ENCODE peak calls at places on chromosomes 16 and 17, in nine cellular contexts. O is hepatocyte; C is HL-60; R is tibial nerve; L is neural progenitor cell; Q is GM23248; P is fibroblast of lung; Y is CD4-positive, CD25-positive, alpha-beta regulatory T cell; G is left ventricle myocardium inferior. M is an unnamed sample. For H3K27me3, the result is how much of the 10 kb centered on the place peaks cover.

GRCh38 chr16:48524348-48525200 is 85.4 kb downstream of the N4BP1 start:
- DNase-seq in O (peak), C (no peak), R (no peak), L (no peak), Q (peak), P (no peak), Y (no peak), G (no peak), M (no peak)

GRCh38 chr17:8300629-8301242 is 5.5 kb upstream of the SLC25A35 start:
- DNase-seq in O (peak), C (no peak), R (no peak), L (peak), Q (peak), P (peak), Y (peak), G (peak), M (peak)

GRCh38 chr17:2068589-2069051 is 13.7 kb downstream of the HIC1 start:
- DNase-seq in O (peak), C (no peak), R (no peak), L (no peak), Q (peak), P (no peak), Y (no peak), G (no peak), M (no peak)

GRCh38 chr16:49460786-49461470 is 87.3 kb downstream of the C16orf78 start:
- DNase-seq in O (no peak), C (no peak), R (no peak), L (no peak), Q (no peak), P (no peak), Y (no peak), G (no peak), M (no peak)

GRCh38 chr17:40075216-40076100 is 12.7 kb downstream of the THRA start:
- DNase-seq in O (peak), C (peak), R (peak), L (peak), Q (peak), P (peak), Y (peak), G (peak), M (peak)

GRCh38 chr17:63859257-63859656 is 14.2 kb downstream of the CSH2 start:
- DNase-seq in O (no peak), C (no peak), R (no peak), L (no peak), Q (no peak), P (no peak), Y (no peak), G (no peak), M (no peak)

GRCh38 chr17:57370051-57370581 is 113.8 kb downstream of the MSI2 start:
- DNase-seq in O (peak), C (no peak), R (no peak), L (peak), Q (peak), P (peak), Y (no peak), G (no peak), M (no peak)

GRCh38 chr17:65583921-65584603 is 22.6 kb upstream of the AXIN2 start:
- DNase-seq in O (no peak), C (no peak), R (no peak), L (no peak), Q (no peak), P (no peak), Y (no peak), G (peak), M (no peak)

GRCh38 chr17:39152134-39152884 is 872 bp upstream of the PLXDC1 start:
- DNase-seq in O (peak), C (no peak), R (no peak), L (peak), Q (no peak), P (no peak), Y (no peak), G (peak), M (peak)

GRCh38 chr17:56903560-56903959 is 10.3 kb downstream of the TRIM25 start:
- DNase-seq in O (no peak), C (no peak), R (no peak), L (no peak), Q (no peak), P (no peak), Y (no peak), G (no peak), M (no peak)

GRCh38 chr17:56812971-56813388 is 20.7 kb downstream of the C17orf67 start:
- DNase-seq in O (no peak), C (no peak), R (no peak), L (no peak), Q (no peak), P (no peak), Y (no peak), G (no peak), M (no peak)

GRCh38 chr17:10779607-10780006 is 24.3 kb downstream of the TMEM238L start:
- DNase-seq in O (no peak), C (no peak), R (no peak), L (no peak), Q (no peak), P (no peak), Y (no peak), G (no peak), M (no peak)

GRCh38 chr17:29048440-29049360 is 5.8 kb downstream of the PIPOX start:
- DNase-seq in O (peak), C (no peak), R (no peak), L (peak), Q (peak), P (no peak), Y (no peak), G (no peak), M (no peak)

GRCh38 chr16:48013476-48013875 is 142.3 kb downstream of the ABCC12 start:
- DNase-seq in O (no peak), C (no peak), R (no peak), L (no peak), Q (no peak), P (no peak), Y (no peak), G (no peak), M (no peak)

GRCh38 chr17:10516065-10516464 is 2.3 kb downstream of the MYH1 start:
- DNase-seq in O (no peak), C (no peak), R (no peak), L (no peak), Q (no peak), P (no peak), Y (no peak), G (no peak), M (no peak)

GRCh38 chr17:64455993-64456885 is 7.3 kb downstream of the MILR1 start:
- DNase-seq in O (no peak), C (peak), R (no peak), L (no peak), Q (no peak), P (no peak), Y (no peak), G (no peak), M (peak)

GRCh38 chr16:9316615-9317014 is 225.2 kb downstream of the HAPSTR1 start:
- DNase-seq in O (peak), C (no peak), R (no peak), L (no peak), Q (no peak), P (no peak), Y (no peak), G (no peak), M (no peak)

GRCh38 chr16:84362410-84362809 is 5.9 kb upstream of the ATP2C2 start:
- DNase-seq in O (no peak), C (no peak), R (no peak), L (peak), Q (no peak), P (no peak), Y (no peak), G (no peak), M (no peak)

GRCh38 chr16:72679856-72680255 is 368.1 kb downstream of the ZFHX3 start:
- DNase-seq in O (no peak), C (no peak), R (no peak), L (no peak), Q (no peak), P (no peak), Y (no peak), G (no peak), M (no peak)

GRCh38 chr16:58098207-58099096 is 30.7 kb downstream of the CFAP20 start:
- DNase-seq in O (peak), C (no peak), R (no peak), L (no peak), Q (peak), P (no peak), Y (no peak), G (no peak), M (no peak)

GRCh38 chr16:72637306-72637705 is 410.6 kb downstream of the ZFHX3 start:
- DNase-seq in O (peak), C (no peak), R (no peak), L (no peak), Q (peak), P (peak), Y (no peak), G (no peak), M (no peak)

GRCh38 chr17:66644311-66644710 is 190.6 kb upstream of the CACNG5 start:
- DNase-seq in O (no peak), C (no peak), R (no peak), L (no peak), Q (no peak), P (no peak), Y (no peak), G (no peak), M (no peak)

GRCh38 chr16:31876955-31877828 is 3.6 kb downstream of the ZNF267 start:
- DNase-seq in O (peak), C (no peak), R (no peak), L (no peak), Q (peak), P (peak), Y (peak), G (no peak), M (peak)

GRCh38 chr17:73643012-73643845 is 1.0 kb downstream of the SDK2 start:
- DNase-seq in O (peak), C (no peak), R (no peak), L (peak), Q (peak), P (no peak), Y (no peak), G (peak), M (peak)

GRCh38 chr17:67633751-67634191 is 84.0 kb upstream of the NOL11 start:
- DNase-seq in O (no peak), C (no peak), R (no peak), L (no peak), Q (no peak), P (peak), Y (no peak), G (peak), M (no peak)

GRCh38 chr17:5509482-5509881 is 23.1 kb downstream of the MIS12 start:
- DNase-seq in O (no peak), C (no peak), R (no peak), L (no peak), Q (peak), P (peak), Y (no peak), G (no peak), M (no peak)
- H3K4me3 ChIP-seq in O (no peak), C (no peak), R (no peak), L (no peak), Q (no peak), P (no peak), Y (no peak), G (no peak), M (no peak)

GRCh38 chr17:12664894-12665262 is 812 bp upstream of the MYOCD start:
- DNase-seq in O (no peak), C (no peak), R (no peak), L (peak), Q (peak), P (no peak), Y (no peak), G (no peak), M (no peak)
- H3K27me3 ChIP-seq in O (under half), C (under half), R (under half), L (under half), Q (under half), P (under half), Y (under half), G (under half), M (under half)

GRCh38 chr17:58789160-58789559 is 33.5 kb downstream of the PPM1E start:
- DNase-seq in O (no peak), C (no peak), R (no peak), L (no peak), Q (no peak), P (no peak), Y (no peak), G (no peak), M (no peak)
- H3K4me3 ChIP-seq in O (no peak), C (no peak), R (no peak), L (no peak), Q (no peak), P (no peak), Y (no peak), G (no peak), M (no peak)

DNA sequence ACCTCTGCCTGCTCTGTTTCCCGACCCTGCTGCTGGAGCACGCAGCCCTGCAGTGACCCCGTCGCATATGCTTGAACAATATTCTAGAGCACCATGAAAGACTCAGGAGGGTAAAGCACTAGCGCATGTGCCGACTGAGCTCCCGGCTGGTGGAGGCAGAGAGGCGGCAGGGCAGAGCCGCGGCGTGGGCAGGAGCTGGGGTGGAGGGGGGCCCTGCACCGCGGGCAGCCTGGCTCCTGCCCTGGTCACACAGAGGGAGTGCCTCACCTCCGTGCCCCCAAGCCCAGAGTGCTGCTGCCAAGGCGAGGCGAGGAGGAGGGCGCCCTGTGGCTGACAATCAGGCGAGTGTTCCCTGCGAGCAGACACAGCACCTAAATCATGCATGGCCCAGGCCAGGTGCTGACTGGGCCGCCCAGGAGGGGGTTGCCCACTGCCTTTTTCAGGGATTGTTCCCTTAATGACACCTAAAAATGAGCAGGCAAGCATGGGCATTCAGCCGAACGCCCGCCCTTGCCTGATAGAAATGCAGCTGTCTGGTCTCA is 105.8 kb upstream of the TNRC6C start:
- DNase-seq in O (no peak), C (no peak), R (no peak), L (no peak), Q (no peak), P (no peak), Y (no peak), G (peak), M (no peak)
- H3K27me3 ChIP-seq in O (under half), C (under half), R (under half), L (under half), Q (under half), P (under half), Y (under half), G (under half), M (under half)

GRCh38 chr16:89319628-89319882 is 102.1 kb downstream of the ZNF778 start:
- DNase-seq in O (no peak), C (no peak), R (no peak), L (no peak), Q (no peak), P (no peak), Y (no peak), G (no peak), M (no peak)
- H3K4me3 ChIP-seq in O (no peak), C (no peak), R (no peak), L (no peak), Q (peak), P (peak), Y (no peak), G (peak), M (no peak)

DNA sequence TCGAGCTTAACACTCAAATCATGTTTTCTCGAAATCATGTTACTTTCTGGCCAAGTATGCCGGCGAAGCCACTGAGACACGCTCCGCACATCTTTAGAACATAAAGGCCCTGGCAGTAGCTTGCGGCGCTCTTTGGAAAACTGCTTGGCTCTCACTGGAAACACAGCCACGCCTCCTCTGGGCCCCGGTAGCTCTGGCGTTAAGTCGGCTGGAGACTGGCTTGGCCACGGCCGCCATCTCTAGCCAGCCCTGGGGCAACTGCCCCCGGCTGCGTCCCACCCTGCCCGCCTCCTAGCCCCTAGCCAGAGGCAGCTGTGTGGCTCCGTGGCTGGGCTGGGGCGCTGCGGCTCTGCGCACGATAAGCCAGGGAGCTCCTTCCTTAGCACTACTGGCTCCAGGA is 9.2 kb upstream of the BAIAP2 start:
- DNase-seq in O (no peak), C (no peak), R (no peak), L (no peak), Q (peak), P (no peak), Y (no peak), G (no peak), M (no peak)
- H3K27me3 ChIP-seq in O (under half), C (under half), R (under half), L (under half), Q (under half), P (under half), Y (under half), G (under half), M (under half)

GRCh38 chr17:54530398-54530797 is 370.3 kb upstream of the TOM1L1 start:
- DNase-seq in O (no peak), C (no peak), R (no peak), L (no peak), Q (no peak), P (no peak), Y (no peak), G (no peak), M (no peak)
- H3K4me3 ChIP-seq in O (no peak), C (no peak), R (no peak), L (no peak), Q (no peak), P (no peak), Y (no peak), G (no peak), M (no peak)

GRCh38 chr17:44314031-44314430 is 5.6 kb downstream of the RUNDC3A start:
- DNase-seq in O (no peak), C (no peak), R (no peak), L (no peak), Q (no peak), P (no peak), Y (no peak), G (no peak), M (no peak)

GRCh38 chr17:44317545-44317944 is 7.1 kb downstream of the SLC25A39 start:
- DNase-seq in O (no peak), C (no peak), R (no peak), L (no peak), Q (no peak), P (no peak), Y (no peak), G (no peak), M (no peak)

GRCh38 chr17:44315760-44316731 is 7.6 kb downstream of the RUNDC3A start:
- DNase-seq in O (no peak), C (no peak), R (no peak), L (peak), Q (no peak), P (no peak), Y (no peak), G (no peak), M (no peak)

GRCh38 chr17:44314524-44314868 is 6.1 kb downstream of the RUNDC3A start:
- DNase-seq in O (no peak), C (no peak), R (no peak), L (no peak), Q (no peak), P (no peak), Y (no peak), G (no peak), M (no peak)

DNA sequence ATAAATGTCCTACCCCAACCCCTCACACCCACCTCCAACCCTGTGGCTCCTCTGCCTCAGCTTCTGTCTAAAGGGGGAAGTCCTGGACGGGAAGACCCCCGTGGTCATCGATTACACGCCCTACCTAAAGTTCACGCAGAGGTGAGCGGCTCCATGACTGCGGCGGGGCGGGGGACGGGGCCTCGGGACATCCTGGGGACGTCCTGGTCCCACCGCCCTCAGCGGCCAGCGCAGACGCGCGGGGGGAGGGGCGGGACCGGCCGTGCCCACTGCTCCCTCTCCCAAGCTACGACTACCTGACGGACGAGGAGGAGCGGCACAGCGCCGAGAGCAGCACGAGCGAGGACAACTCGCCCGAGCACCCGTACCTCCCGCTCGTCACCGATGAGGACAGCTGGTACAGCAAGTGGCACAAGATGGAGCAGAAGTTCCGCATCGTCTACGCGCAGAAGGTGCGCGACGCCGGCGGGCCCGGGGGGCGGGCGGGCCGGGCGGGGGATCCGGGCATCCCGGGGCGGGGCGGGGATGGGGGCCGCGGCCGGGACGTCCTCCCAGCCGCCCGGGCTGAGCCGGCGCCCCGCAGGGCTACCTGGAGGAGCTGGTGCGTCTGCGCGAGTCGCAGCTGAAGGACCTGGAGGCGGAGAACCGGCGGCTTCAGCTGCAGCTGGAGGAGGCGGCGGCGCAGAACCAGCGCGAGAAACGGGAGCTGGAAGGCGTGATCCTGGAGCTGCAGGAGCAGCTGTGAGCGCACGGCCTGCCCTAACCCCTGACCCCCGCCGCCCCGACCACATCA is 6.7 kb downstream of the RUNDC3A start:
- DNase-seq in O (peak), C (no peak), R (no peak), L (peak), Q (peak), P (no peak), Y (no peak), G (no peak), M (peak)
- H3K27me3 ChIP-seq in O (under half), C (under half), R (under half), L (half or more), Q (under half), P (under half), Y (under half), G (half or more), M (under half)

DNA sequence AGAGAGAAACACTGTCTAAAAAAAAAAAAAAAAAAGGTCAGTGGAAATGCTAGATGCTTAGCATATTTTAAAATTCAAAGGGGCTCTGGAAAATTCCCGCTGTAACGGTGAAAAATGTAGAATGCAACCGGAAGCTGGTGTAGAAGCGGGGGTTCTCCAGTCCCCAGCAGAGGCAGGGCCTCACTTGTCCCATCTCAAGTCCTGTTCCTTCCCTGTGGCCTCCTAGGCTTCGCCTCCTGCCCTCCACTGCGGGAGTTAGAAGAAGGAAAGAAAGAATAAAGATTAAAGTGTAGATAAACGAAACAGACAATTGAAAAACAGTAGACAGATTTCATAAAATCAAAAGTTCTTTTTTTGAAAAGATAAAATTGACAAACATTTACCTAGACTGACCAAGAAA is 14.8 kb upstream of the ZNF287 start:
- DNase-seq in O (no peak), C (no peak), R (no peak), L (no peak), Q (no peak), P (no peak), Y (no peak), G (no peak), M (no peak)
- H3K4me3 ChIP-seq in O (no peak), C (no peak), R (peak), L (peak), Q (peak), P (no peak), Y (peak), G (peak), M (no peak)

M was measured in CD4-positive, alpha-beta memory T cell.